ENCODE peak calls at places on chromosomes 7 and 10, in nine cellular contexts. One of them, this sample, is unnamed. For H3K4me1, the result is how much of the 10 kb centered on the place peaks cover.

GRCh38 chr7:143408247-143408685 is 390 bp downstream of the EPHA1 start:
- DNase-seq in IMR-90: no peak
- DNase-seq in fibroblast of lung: no peak
- DNase-seq in NT2/D1: no peak
- DNase-seq in Karpas-422: no peak
- DNase-seq in endodermal cell: no peak
- DNase-seq in colonic mucosa: no peak
- DNase-seq in astrocyte: no peak
- DNase-seq in endothelial cell of umbilical vein: no peak
- DNase-seq in this sample: no peak

GRCh38 chr10:9028211-9028610 is 973.7 kb downstream of the GATA3 start:
- DNase-seq in colonic mucosa: no peak
- DNase-seq in Karpas-422: no peak
- DNase-seq in endothelial cell of umbilical vein: no peak
- DNase-seq in astrocyte: no peak
- DNase-seq in NT2/D1: no peak
- DNase-seq in IMR-90: no peak
- DNase-seq in endodermal cell: no peak
- DNase-seq in fibroblast of lung: no peak
- DNase-seq in this sample: no peak

GRCh38 chr10:133592716-133593115 is 27.3 kb upstream of the SYCE1 start:
- DNase-seq in NT2/D1: no peak
- DNase-seq in colonic mucosa: no peak
- DNase-seq in endodermal cell: no peak
- DNase-seq in astrocyte: no peak
- DNase-seq in Karpas-422: no peak
- DNase-seq in IMR-90: no peak
- DNase-seq in endothelial cell of umbilical vein: no peak
- DNase-seq in fibroblast of lung: no peak
- DNase-seq in this sample: no peak

GRCh38 chr10:101611506-101611905 is 23.4 kb downstream of the DPCD start:
- DNase-seq in endothelial cell of umbilical vein: no peak
- DNase-seq in fibroblast of lung: peak
- DNase-seq in colonic mucosa: no peak
- DNase-seq in endodermal cell: no peak
- DNase-seq in NT2/D1: no peak
- DNase-seq in astrocyte: no peak
- DNase-seq in Karpas-422: no peak
- DNase-seq in IMR-90: peak
- DNase-seq in this sample: peak

GRCh38 chr10:1187855-1188555 is 131.8 kb downstream of the WDR37 start:
- DNase-seq in Karpas-422: no peak
- DNase-seq in fibroblast of lung: no peak
- DNase-seq in endodermal cell: no peak
- DNase-seq in endothelial cell of umbilical vein: no peak
- DNase-seq in NT2/D1: no peak
- DNase-seq in astrocyte: no peak
- DNase-seq in colonic mucosa: no peak
- DNase-seq in IMR-90: no peak
- DNase-seq in this sample: no peak

GRCh38 chr10:20668985-20669384 is 228.1 kb downstream of the NEBL start:
- DNase-seq in endodermal cell: no peak
- DNase-seq in Karpas-422: no peak
- DNase-seq in astrocyte: no peak
- DNase-seq in fibroblast of lung: no peak
- DNase-seq in NT2/D1: no peak
- DNase-seq in endothelial cell of umbilical vein: no peak
- DNase-seq in colonic mucosa: no peak
- DNase-seq in IMR-90: no peak
- DNase-seq in this sample: no peak

GRCh38 chr10:22437620-22438588 is 92.6 kb downstream of the SPAG6 start:
- DNase-seq in fibroblast of lung: peak
- DNase-seq in endodermal cell: no peak
- DNase-seq in NT2/D1: peak
- DNase-seq in colonic mucosa: no peak
- DNase-seq in Karpas-422: no peak
- DNase-seq in astrocyte: no peak
- DNase-seq in endothelial cell of umbilical vein: no peak
- DNase-seq in IMR-90: peak
- DNase-seq in this sample: peak

GRCh38 chr7:17516768-17517167 is 218.3 kb downstream of the AHR start:
- DNase-seq in astrocyte: peak
- DNase-seq in endothelial cell of umbilical vein: no peak
- DNase-seq in endodermal cell: no peak
- DNase-seq in Karpas-422: no peak
- DNase-seq in IMR-90: peak
- DNase-seq in colonic mucosa: no peak
- DNase-seq in fibroblast of lung: peak
- DNase-seq in NT2/D1: no peak
- DNase-seq in this sample: peak

GRCh38 chr7:34453150-34453549 is 204.9 kb upstream of the NPSR1 start:
- DNase-seq in colonic mucosa: no peak
- DNase-seq in NT2/D1: no peak
- DNase-seq in endothelial cell of umbilical vein: peak
- DNase-seq in endodermal cell: no peak
- DNase-seq in IMR-90: peak
- DNase-seq in Karpas-422: no peak
- DNase-seq in astrocyte: peak
- DNase-seq in fibroblast of lung: peak
- DNase-seq in this sample: peak

GRCh38 chr10:130434446-130435385 is 298.5 kb downstream of the GLRX3 start:
- DNase-seq in Karpas-422: no peak
- DNase-seq in astrocyte: no peak
- DNase-seq in endodermal cell: peak
- DNase-seq in colonic mucosa: no peak
- DNase-seq in NT2/D1: no peak
- DNase-seq in endothelial cell of umbilical vein: no peak
- DNase-seq in IMR-90: no peak
- DNase-seq in fibroblast of lung: no peak
- DNase-seq in this sample: no peak

GRCh38 chr10:93334901-93335312 is 147.2 kb downstream of the MYOF start:
- DNase-seq in NT2/D1: no peak
- DNase-seq in Karpas-422: no peak
- DNase-seq in endothelial cell of umbilical vein: no peak
- DNase-seq in IMR-90: peak
- DNase-seq in colonic mucosa: no peak
- DNase-seq in endodermal cell: no peak
- DNase-seq in astrocyte: peak
- DNase-seq in fibroblast of lung: peak
- DNase-seq in this sample: peak

GRCh38 chr10:680146-680545 is 9.3 kb downstream of the DIP2C start:
- DNase-seq in astrocyte: no peak
- DNase-seq in NT2/D1: no peak
- DNase-seq in endothelial cell of umbilical vein: no peak
- DNase-seq in fibroblast of lung: no peak
- DNase-seq in colonic mucosa: no peak
- DNase-seq in endodermal cell: no peak
- DNase-seq in Karpas-422: no peak
- DNase-seq in IMR-90: no peak
- DNase-seq in this sample: no peak

GRCh38 chr7:2492038-2492437 is 15.8 kb upstream of the GRIFIN start:
- DNase-seq in endothelial cell of umbilical vein: no peak
- DNase-seq in endodermal cell: no peak
- DNase-seq in colonic mucosa: no peak
- DNase-seq in IMR-90: no peak
- DNase-seq in Karpas-422: no peak
- DNase-seq in astrocyte: no peak
- DNase-seq in fibroblast of lung: no peak
- DNase-seq in NT2/D1: no peak
- DNase-seq in this sample: no peak
- H3K4me1 ChIP-seq in endothelial cell of umbilical vein: under half
- H3K4me1 ChIP-seq in endodermal cell: under half
- H3K4me1 ChIP-seq in colonic mucosa: under half
- H3K4me1 ChIP-seq in IMR-90: under half
- H3K4me1 ChIP-seq in Karpas-422: under half
- H3K4me1 ChIP-seq in astrocyte: under half
- H3K4me1 ChIP-seq in fibroblast of lung: under half
- H3K4me1 ChIP-seq in NT2/D1: under half
- H3K4me1 ChIP-seq in this sample: under half

DNA sequence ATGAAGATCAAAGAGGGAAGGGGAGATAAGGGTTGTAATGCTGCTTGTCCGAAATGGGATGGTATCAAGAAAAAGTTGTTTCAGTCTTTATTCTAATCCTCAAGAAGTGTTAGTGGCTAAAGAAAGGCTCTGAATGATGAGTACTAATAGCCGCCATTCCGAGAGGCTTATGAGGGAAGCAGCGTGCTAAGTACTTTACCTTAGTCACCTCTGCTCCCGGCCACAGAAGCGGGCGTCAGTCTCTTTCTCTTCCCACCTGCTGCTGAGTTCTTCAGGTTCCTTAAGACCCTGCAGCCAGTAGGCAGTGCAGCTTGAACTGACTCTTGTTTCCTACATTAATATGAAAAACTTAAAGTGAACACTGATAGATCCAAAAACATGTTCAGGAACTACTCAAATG is 73.1 kb downstream of the EEPD1 start:
- DNase-seq in NT2/D1: no peak
- DNase-seq in Karpas-422: no peak
- DNase-seq in astrocyte: no peak
- DNase-seq in endodermal cell: no peak
- DNase-seq in fibroblast of lung: no peak
- DNase-seq in endothelial cell of umbilical vein: no peak
- DNase-seq in IMR-90: no peak
- DNase-seq in colonic mucosa: no peak
- DNase-seq in this sample: no peak
- H3K9ac ChIP-seq in NT2/D1: no peak
- H3K9ac ChIP-seq in Karpas-422: no peak
- H3K9ac ChIP-seq in astrocyte: no peak
- H3K9ac ChIP-seq in endodermal cell: no peak
- H3K9ac ChIP-seq in fibroblast of lung: no peak
- H3K9ac ChIP-seq in endothelial cell of umbilical vein: no peak
- H3K9ac ChIP-seq in IMR-90: no peak
- H3K9ac ChIP-seq in colonic mucosa: no peak
- H3K9ac ChIP-seq in this sample: no peak

DNA sequence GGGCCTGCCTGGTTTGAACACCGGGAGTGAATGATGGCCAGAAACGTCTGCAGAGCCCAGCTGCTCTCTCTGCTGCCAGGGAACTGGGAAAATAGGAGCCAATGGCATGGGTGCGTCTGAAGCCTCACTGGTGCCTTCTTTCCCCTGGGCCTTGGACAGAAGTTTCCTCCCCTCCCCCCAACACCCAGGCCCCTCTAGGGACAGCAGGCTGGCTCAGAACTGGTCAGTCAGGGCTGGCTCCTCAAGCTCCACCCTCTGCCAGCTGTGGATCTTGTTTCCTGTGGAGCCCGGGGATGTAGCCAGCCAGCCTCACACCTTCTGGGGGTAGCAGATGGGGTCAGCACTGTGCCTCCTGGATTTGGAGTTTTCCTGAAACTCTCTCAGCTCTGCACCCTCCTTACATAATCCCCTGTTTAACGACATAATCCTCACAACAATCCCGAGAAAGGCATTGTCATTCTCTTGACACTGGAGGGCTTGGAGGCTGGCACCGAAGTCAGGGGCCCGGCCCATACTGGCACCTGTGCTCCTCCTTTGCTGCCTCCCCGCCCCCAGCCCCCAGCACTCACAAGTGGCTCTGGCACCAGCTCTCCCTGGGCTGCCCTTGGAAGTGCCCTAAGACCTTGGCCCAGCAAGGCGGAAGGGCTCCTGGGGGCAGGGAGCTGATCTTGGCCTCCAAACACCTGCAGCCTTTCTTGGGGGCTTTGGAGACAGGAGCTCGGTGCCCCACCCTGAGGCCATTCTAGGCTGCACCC is 5.7 kb downstream of the LDB3 start:
- DNase-seq in endothelial cell of umbilical vein: no peak
- DNase-seq in Karpas-422: peak
- DNase-seq in colonic mucosa: no peak
- DNase-seq in fibroblast of lung: no peak
- DNase-seq in IMR-90: no peak
- DNase-seq in endodermal cell: peak
- DNase-seq in astrocyte: no peak
- DNase-seq in NT2/D1: no peak
- DNase-seq in this sample: no peak
- H3K4me1 ChIP-seq in endothelial cell of umbilical vein: under half
- H3K4me1 ChIP-seq in Karpas-422: half or more
- H3K4me1 ChIP-seq in colonic mucosa: under half
- H3K4me1 ChIP-seq in fibroblast of lung: under half
- H3K4me1 ChIP-seq in IMR-90: under half
- H3K4me1 ChIP-seq in endodermal cell: under half
- H3K4me1 ChIP-seq in astrocyte: under half
- H3K4me1 ChIP-seq in NT2/D1: under half
- H3K4me1 ChIP-seq in this sample: under half

GRCh38 chr10:79246209-79246581 is 101.1 kb upstream of the PPIF start:
- DNase-seq in Karpas-422: peak
- DNase-seq in colonic mucosa: no peak
- DNase-seq in NT2/D1: no peak
- DNase-seq in endothelial cell of umbilical vein: peak
- DNase-seq in endodermal cell: no peak
- DNase-seq in fibroblast of lung: peak
- DNase-seq in astrocyte: no peak
- DNase-seq in IMR-90: no peak
- DNase-seq in this sample: peak
- H3K9ac ChIP-seq in Karpas-422: peak
- H3K9ac ChIP-seq in colonic mucosa: no peak
- H3K9ac ChIP-seq in NT2/D1: no peak
- H3K9ac ChIP-seq in endothelial cell of umbilical vein: no peak
- H3K9ac ChIP-seq in endodermal cell: no peak
- H3K9ac ChIP-seq in fibroblast of lung: no peak
- H3K9ac ChIP-seq in astrocyte: no peak
- H3K9ac ChIP-seq in IMR-90: no peak
- H3K9ac ChIP-seq in this sample: peak

GRCh38 chr7:100434297-100435144 is 1.8 kb downstream of the PPP1R35 start:
- DNase-seq in endodermal cell: peak
- DNase-seq in endothelial cell of umbilical vein: no peak
- DNase-seq in NT2/D1: no peak
- DNase-seq in colonic mucosa: no peak
- DNase-seq in astrocyte: no peak
- DNase-seq in IMR-90: no peak
- DNase-seq in fibroblast of lung: no peak
- DNase-seq in Karpas-422: peak
- DNase-seq in this sample: no peak
- H3K4me1 ChIP-seq in endodermal cell: under half
- H3K4me1 ChIP-seq in endothelial cell of umbilical vein: under half
- H3K4me1 ChIP-seq in NT2/D1: under half
- H3K4me1 ChIP-seq in colonic mucosa: under half
- H3K4me1 ChIP-seq in astrocyte: under half
- H3K4me1 ChIP-seq in IMR-90: under half
- H3K4me1 ChIP-seq in fibroblast of lung: under half
- H3K4me1 ChIP-seq in Karpas-422: half or more
- H3K4me1 ChIP-seq in this sample: under half

This sample was measured in GM23248.